ENCODE peak calls at places on chromosome 3, in seven cellular contexts. Z is fibroblast of the aortic adventitia, A is kidney epithelial cell, L is IMR-90, V is heart right ventricle, K is esophagus muscularis mucosa, G is body of pancreas. B is an unnamed sample.

GRCh38 chr3:69948246-69948862 is 51.2 kb upstream of the SAMMSON start:
- DNase-seq in Z (peak), A (peak), L (peak), V (no peak), K (no peak), G (no peak), B (peak)

GRCh38 chr3:50150863-50151686 is 4.0 kb upstream of the SEMA3F start:
- DNase-seq in Z (no peak), A (no peak), L (no peak), V (no peak), K (no peak), G (no peak), B (peak)

GRCh38 chr3:53938645-53939044 is 47.0 kb upstream of the SELENOK start:
- DNase-seq in Z (peak), A (peak), L (peak), V (no peak), K (no peak), G (peak), B (peak)

GRCh38 chr3:195068045-195068444 is 202.9 kb downstream of the XXYLT1 start:
- DNase-seq in Z (no peak), A (no peak), L (peak), V (no peak), K (no peak), G (no peak), B (peak)

GRCh38 chr3:104606812-104607211 is 759.9 kb upstream of the ALCAM start:
- DNase-seq in Z (no peak), A (no peak), L (no peak), V (no peak), K (no peak), G (no peak), B (no peak)

GRCh38 chr3:32420138-32420981 is 28.7 kb downstream of the CMTM7 start:
- DNase-seq in Z (peak), A (peak), L (peak), V (no peak), K (no peak), G (peak), B (peak)

GRCh38 chr3:182979719-182980191 is 583 bp downstream of the DCUN1D1 start:
- DNase-seq in Z (no peak), A (no peak), L (peak), V (peak), K (no peak), G (peak), B (no peak)

GRCh38 chr3:139893264-139893962 is 41.6 kb upstream of the CLSTN2 start:
- DNase-seq in Z (peak), A (no peak), L (no peak), V (peak), K (no peak), G (no peak), B (no peak)

GRCh38 chr3:188947401-188947982 is 224.3 kb upstream of the TPRG1 start:
- DNase-seq in Z (peak), A (peak), L (peak), V (peak), K (peak), G (peak), B (peak)

GRCh38 chr3:42179110-42179725 is 86.8 kb downstream of the CCK start:
- DNase-seq in Z (peak), A (peak), L (peak), V (no peak), K (no peak), G (no peak), B (peak)

GRCh38 chr3:47128110-47128509 is 35.8 kb downstream of the SETD2 start:
- DNase-seq in Z (no peak), A (no peak), L (no peak), V (no peak), K (no peak), G (no peak), B (peak)

GRCh38 chr3:124033360-124034015 is 41.6 kb upstream of the ROPN1 start:
- DNase-seq in Z (no peak), A (no peak), L (no peak), V (no peak), K (peak), G (peak), B (peak)

GRCh38 chr3:176514297-176514696 is 683.0 kb downstream of the TBL1XR1 start:
- DNase-seq in Z (peak), A (no peak), L (peak), V (peak), K (no peak), G (no peak), B (peak)

GRCh38 chr3:137249311-137249940 is 291.6 kb downstream of the IL20RB start:
- DNase-seq in Z (no peak), A (no peak), L (no peak), V (no peak), K (no peak), G (no peak), B (no peak)

GRCh38 chr3:10354373-10355015 is 33.6 kb upstream of the SEC13 start:
- DNase-seq in Z (no peak), A (no peak), L (peak), V (no peak), K (no peak), G (no peak), B (no peak)

GRCh38 chr3:194995334-194995733 is 275.6 kb downstream of the XXYLT1 start:
- DNase-seq in Z (no peak), A (no peak), L (no peak), V (no peak), K (no peak), G (no peak), B (no peak)

GRCh38 chr3:99866167-99866810 is 48.6 kb downstream of the CMSS1 start:
- DNase-seq in Z (peak), A (no peak), L (peak), V (no peak), K (no peak), G (no peak), B (peak)

GRCh38 chr3:129967761-129968160 is 6.8 kb upstream of the TRH start:
- DNase-seq in Z (no peak), A (no peak), L (no peak), V (no peak), K (no peak), G (no peak), B (no peak)

DNA sequence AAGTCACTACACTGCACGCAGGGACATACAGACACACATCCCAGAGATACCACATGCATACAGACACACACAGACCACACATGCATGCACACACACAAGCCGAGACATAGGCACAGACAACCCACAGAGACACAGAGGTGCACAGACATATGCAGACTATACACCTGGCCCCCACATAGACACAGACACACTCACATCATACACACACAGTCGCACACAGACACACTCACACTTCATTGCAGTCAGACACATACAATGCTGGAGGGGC is 1.2 kb upstream of the MGLL start:
- DNase-seq in Z (no peak), A (no peak), L (no peak), V (no peak), K (no peak), G (no peak), B (no peak)
- H3K4me3 ChIP-seq in Z (peak), A (peak), L (peak), V (peak), K (peak), G (no peak), B (peak)

GRCh38 chr3:186361246-186361611 is 805 bp downstream of the DGKG start:
- DNase-seq in Z (no peak), A (no peak), L (no peak), V (no peak), K (no peak), G (no peak), B (no peak)

GRCh38 chr3:186359078-186359477 is 3.0 kb downstream of the DGKG start:
- DNase-seq in Z (no peak), A (no peak), L (no peak), V (no peak), K (peak), G (no peak), B (no peak)

GRCh38 chr3:186362409-186362757 is 349 bp upstream of the DGKG start:
- DNase-seq in Z (no peak), A (no peak), L (no peak), V (no peak), K (no peak), G (no peak), B (no peak)

GRCh38 chr3:186361612-186362408 is at the start of gene DGKG:
- DNase-seq in Z (no peak), A (no peak), L (no peak), V (peak), K (no peak), G (peak), B (peak)

GRCh38 chr3:186360779-186361178 is 1.3 kb downstream of the DGKG start:
- DNase-seq in Z (no peak), A (no peak), L (no peak), V (peak), K (peak), G (no peak), B (no peak)
- TF ChIP-seq CTCF in Z (no peak), A (no peak), L (no peak), V (peak), K (no peak), G (peak), B (no peak)

DNA sequence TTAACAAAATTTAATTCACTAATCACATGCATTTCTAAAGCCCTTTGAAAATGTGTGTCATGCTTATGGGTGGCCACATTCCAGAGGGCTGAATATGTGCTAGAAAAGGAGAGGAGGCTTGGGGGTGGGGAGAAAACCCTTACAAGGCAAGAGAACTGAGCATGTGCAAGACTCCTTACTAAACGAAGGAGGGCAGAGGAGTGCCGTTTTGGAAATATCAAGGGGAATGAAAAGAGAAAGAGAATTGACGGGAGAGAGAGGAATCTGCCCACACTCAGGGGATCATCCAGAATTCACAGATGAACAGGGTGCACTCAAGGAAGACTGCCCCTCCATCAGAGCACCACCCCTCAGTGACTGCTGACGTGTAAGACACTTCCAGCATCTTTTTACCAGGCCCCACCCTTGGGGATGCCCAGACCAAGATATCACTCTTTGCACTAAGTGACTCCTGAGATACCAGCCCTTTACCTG is 37.9 kb upstream of the TSC22D2 start:
- DNase-seq in Z (peak), A (peak), L (peak), V (peak), K (peak), G (no peak), B (peak)
- H3K4me3 ChIP-seq in Z (peak), A (peak), L (peak), V (no peak), K (peak), G (no peak), B (peak)

DNA sequence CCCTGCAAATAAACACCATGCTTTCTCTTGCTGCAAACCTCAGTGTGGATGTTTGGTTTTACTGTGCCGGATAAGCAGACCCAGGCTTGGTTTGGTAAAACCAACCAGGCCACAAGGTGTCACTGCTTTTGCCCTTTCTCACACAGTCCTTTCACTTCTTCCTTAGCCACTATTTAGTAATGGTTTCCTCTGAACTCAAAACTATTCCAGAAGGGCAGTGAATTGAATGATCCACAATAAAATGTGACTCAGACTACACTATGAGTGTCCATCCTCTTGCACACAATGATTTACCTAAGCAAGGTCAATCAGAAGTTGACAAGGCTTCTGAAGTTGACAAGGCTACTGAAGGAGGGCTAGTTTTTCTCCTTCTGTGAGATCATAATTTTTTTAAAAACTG is 552.4 kb upstream of the CCDC54 start:
- DNase-seq in Z (peak), A (peak), L (peak), V (no peak), K (no peak), G (no peak), B (peak)
- TF ChIP-seq CTCF in Z (peak), A (peak), L (peak), V (peak), K (peak), G (peak), B (peak)

DNA sequence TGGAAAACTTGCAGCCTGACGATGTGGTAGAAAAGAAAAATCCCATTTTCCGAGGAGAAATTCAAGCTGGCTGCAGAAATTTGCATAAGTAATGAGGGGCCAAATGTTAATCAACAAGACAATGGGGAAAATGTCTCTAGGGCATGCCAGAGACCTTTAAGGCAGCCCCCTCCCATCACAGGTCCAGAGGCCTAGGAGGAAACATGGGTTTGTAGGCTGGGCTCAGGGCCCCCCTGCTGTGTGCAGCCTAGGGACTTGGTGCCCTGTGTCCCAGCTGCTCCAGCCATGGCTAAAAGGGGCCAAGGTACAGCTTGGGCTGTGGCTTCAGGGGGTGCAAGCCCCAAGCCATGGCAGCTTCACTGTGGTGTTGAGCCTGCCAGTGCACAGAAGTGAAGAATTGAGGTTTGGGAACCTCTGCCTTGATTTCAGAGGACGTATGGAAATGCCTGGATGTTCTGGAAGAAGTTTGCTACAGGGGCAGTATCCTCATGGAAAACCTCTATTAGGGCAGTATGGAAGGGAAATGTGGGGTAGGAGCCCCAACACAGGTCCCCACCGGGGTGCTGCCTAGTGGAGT is 75.9 kb upstream of the CADPS start:
- DNase-seq in Z (no peak), A (no peak), L (no peak), V (no peak), K (no peak), G (no peak), B (no peak)
- H3K4me3 ChIP-seq in Z (no peak), A (no peak), L (no peak), V (no peak), K (no peak), G (no peak), B (no peak)

DNA sequence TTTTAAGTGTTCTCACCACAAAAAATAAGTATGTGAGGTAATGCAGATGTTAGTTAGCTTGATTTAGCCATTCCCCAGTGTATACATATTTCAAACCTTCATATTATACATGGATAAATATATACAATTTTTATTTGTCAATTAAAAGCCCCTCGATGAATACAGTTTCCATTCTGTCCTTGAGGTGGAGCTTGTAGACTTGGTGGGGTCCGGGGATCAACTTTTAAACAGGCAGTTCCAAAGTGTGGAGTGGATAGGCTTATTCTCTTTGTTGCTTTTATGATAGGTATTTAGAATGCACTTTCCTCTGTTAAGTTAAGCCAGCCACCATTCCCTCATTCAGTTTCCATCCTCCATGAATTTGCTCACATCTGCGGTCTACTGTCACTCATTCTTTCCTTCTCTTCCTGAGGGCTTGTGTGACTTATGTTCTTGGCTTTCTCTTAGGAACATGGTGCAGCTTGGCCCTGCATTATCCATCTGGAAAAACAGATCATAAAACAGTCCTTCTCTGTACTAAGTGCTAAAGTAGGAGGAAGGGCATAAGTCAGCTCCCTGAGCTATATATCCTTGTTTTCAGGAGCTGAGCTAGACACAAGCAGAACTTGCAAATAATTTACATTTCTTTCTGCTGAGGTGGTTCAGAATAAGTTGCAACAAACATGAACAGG is 149.1 kb downstream of the NFKBIZ start:
- DNase-seq in Z (no peak), A (no peak), L (no peak), V (no peak), K (no peak), G (no peak), B (peak)
- TF ChIP-seq CTCF in Z (no peak), A (no peak), L (no peak), V (no peak), K (no peak), G (no peak), B (no peak)

GRCh38 chr3:107285197-107285596 is 92.0 kb upstream of the CCDC54 start:
- DNase-seq in Z (no peak), A (no peak), L (peak), V (no peak), K (no peak), G (no peak), B (peak)
- H3K4me3 ChIP-seq in Z (no peak), A (no peak), L (no peak), V (no peak), K (no peak), G (no peak), B (no peak)

GRCh38 chr3:3084890-3085289 is 25.3 kb downstream of the IL5RA start:
- DNase-seq in Z (no peak), A (no peak), L (no peak), V (no peak), K (no peak), G (no peak), B (no peak)

GRCh38 chr3:3085782-3086181 is 24.4 kb downstream of the IL5RA start:
- DNase-seq in Z (no peak), A (no peak), L (no peak), V (no peak), K (no peak), G (no peak), B (no peak)

GRCh38 chr3:3088066-3088465 is 22.1 kb downstream of the IL5RA start:
- DNase-seq in Z (no peak), A (no peak), L (no peak), V (no peak), K (no peak), G (no peak), B (no peak)

GRCh38 chr3:3087279-3087678 is 22.9 kb downstream of the IL5RA start:
- DNase-seq in Z (no peak), A (no peak), L (no peak), V (no peak), K (no peak), G (no peak), B (no peak)

DNA sequence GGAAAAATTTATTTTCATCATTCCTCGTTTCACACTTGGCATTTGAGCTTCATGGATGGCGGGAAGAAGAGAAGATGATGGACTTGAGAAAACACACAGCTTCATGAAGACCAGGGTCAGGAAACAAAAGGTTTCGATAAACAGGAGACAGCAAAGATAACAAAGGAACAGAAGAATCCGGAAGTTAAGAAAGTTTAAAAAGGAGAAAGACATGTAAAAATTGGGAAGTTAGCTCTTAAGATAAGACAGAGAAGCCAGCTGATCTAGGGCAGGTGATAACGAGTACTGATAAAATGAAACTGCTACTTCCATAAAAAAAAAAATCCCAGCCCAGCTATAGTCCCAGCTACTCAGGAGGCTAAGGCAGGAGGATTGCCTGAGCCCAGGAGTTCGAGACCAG is 23.9 kb downstream of the IL5RA start:
- DNase-seq in Z (no peak), A (no peak), L (no peak), V (no peak), K (no peak), G (no peak), B (no peak)
- TF ChIP-seq CTCF in Z (no peak), A (no peak), L (no peak), V (no peak), K (no peak), G (no peak), B (no peak)

GRCh38 chr3:178847170-178847569 is 224.4 kb downstream of the ZMAT3 start:
- DNase-seq in Z (no peak), A (no peak), L (no peak), V (peak), K (no peak), G (no peak), B (peak)

GRCh38 chr3:178850452-178851166 is 221.0 kb downstream of the ZMAT3 start:
- DNase-seq in Z (no peak), A (no peak), L (no peak), V (no peak), K (no peak), G (no peak), B (no peak)

GRCh38 chr3:178845446-178846118 is 226.0 kb downstream of the ZMAT3 start:
- DNase-seq in Z (no peak), A (peak), L (no peak), V (no peak), K (no peak), G (no peak), B (peak)

GRCh38 chr3:178849220-178849910 is 222.2 kb downstream of the ZMAT3 start:
- DNase-seq in Z (peak), A (no peak), L (no peak), V (no peak), K (no peak), G (no peak), B (no peak)
- H3K4me3 ChIP-seq in Z (no peak), A (no peak), L (no peak), V (no peak), K (no peak), G (no peak), B (no peak)